ENCODE peak calls at places on chromosome 16, in eight cellular contexts. Z is heart right ventricle; T is right atrium auricular region; P is naive thymus-derived CD4-positive, alpha-beta T cell; S is kidney; H is left ventricle myocardium inferior; A is substantia nigra; D is body of pancreas. Y is an unnamed sample.

GRCh38 chr16:28495795-28496749 is 1.6 kb downstream of the APOBR start:
- DNase-seq in S (no peak), H (no peak), P (no peak), A (no peak), Z (no peak), T (no peak), D (no peak), Y (no peak)

GRCh38 chr16:66651965-66652364 is 44.6 kb downstream of the CMTM4 start:
- DNase-seq in S (no peak), P (no peak), T (no peak), A (no peak), D (no peak), H (no peak), Z (no peak), Y (no peak)

GRCh38 chr16:73142069-73142880 is 94.3 kb upstream of the ZFHX3 start:
- DNase-seq in H (no peak), D (no peak), T (no peak), P (no peak), S (no peak), Z (no peak), A (no peak), Y (no peak)

GRCh38 chr16:66512589-66513404 is 37.1 kb downstream of the TK2 start:
- DNase-seq in H (no peak), S (no peak), A (no peak), D (no peak), Z (no peak), P (no peak), T (no peak), Y (no peak)

GRCh38 chr16:19812986-19813385 is 71.7 kb downstream of the GPRC5B start:
- DNase-seq in P (no peak), D (no peak), A (no peak), S (no peak), Z (no peak), H (no peak), T (no peak), Y (no peak)

GRCh38 chr16:1923299-1924034 is 5.3 kb upstream of the HS3ST6 start:
- DNase-seq in D (no peak), S (no peak), H (no peak), A (no peak), P (no peak), T (no peak), Z (no peak), Y (no peak)

GRCh38 chr16:4945560-4946502 is 8.9 kb upstream of the PPL start:
- DNase-seq in P (no peak), D (peak; percentile 45), H (peak; percentile 52), A (no peak), Z (peak; percentile 33), T (peak; percentile 72), S (peak; percentile 91), Y (no peak)

GRCh38 chr16:23145608-23146007 is 3.6 kb downstream of the USP31 start:
- DNase-seq in A (no peak), H (no peak), Z (no peak), S (no peak), P (no peak), D (no peak), T (no peak), Y (no peak)

GRCh38 chr16:1731603-1732002 is 25.6 kb downstream of the MAPK8IP3 start:
- DNase-seq in S (no peak), T (no peak), Z (no peak), D (no peak), A (no peak), P (no peak), H (no peak), Y (no peak)

GRCh38 chr16:49051626-49052025 is 230.0 kb downstream of the CBLN1 start:
- DNase-seq in H (no peak), P (no peak), T (no peak), S (no peak), Z (no peak), D (no peak), A (no peak), Y (no peak)

GRCh38 chr16:56981729-56982271 is 7.6 kb upstream of the NLRC5 start:
- DNase-seq in H (no peak), Z (no peak), T (no peak), S (peak; percentile 19), A (no peak), P (no peak), D (no peak), Y (no peak)
- H3K27ac ChIP-seq in H (no peak overlapping the region), Z (no peak overlapping the region), T (no peak overlapping the region), S (no peak overlapping the region), A (no peak overlapping the region), P (peak overlapping the region; percentile 46), D (no peak overlapping the region), Y (no peak overlapping the region)

DNA sequence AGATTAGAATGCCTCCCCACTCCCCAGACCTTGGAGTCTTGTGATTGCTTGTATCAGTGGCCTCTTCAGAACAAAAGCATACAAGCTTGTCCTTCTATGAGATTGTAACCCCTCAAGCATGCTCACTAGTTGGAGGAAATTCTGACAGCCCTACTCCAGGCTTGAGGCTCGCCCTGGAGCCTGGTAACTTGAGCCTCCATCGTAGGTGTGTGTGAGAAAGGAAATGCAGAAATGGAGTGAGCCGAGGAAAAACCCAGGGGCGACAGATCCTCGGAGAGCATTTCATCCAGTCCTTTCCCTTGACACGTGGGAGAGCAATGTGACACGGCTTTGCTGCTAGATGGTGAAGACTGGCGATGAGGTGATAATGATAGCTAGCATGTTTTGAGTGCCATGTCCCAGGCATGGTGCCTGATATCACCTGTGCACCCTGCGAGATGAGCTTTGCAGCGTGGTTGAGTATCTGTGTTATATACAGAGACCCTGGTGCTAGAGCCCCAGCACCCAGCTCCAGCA is 31.3 kb downstream of the GNAO1 start:
- DNase-seq in S (no peak), Z (no peak), D (no peak), H (no peak), P (no peak), T (no peak), A (no peak), Y (no peak)
- H3K27ac ChIP-seq in S (no peak overlapping the region), Z (no peak overlapping the region), D (no peak overlapping the region), H (no peak overlapping the region), P (no peak overlapping the region), T (no peak overlapping the region), A (peak overlapping the region; percentile 62), Y (no peak overlapping the region)

DNA sequence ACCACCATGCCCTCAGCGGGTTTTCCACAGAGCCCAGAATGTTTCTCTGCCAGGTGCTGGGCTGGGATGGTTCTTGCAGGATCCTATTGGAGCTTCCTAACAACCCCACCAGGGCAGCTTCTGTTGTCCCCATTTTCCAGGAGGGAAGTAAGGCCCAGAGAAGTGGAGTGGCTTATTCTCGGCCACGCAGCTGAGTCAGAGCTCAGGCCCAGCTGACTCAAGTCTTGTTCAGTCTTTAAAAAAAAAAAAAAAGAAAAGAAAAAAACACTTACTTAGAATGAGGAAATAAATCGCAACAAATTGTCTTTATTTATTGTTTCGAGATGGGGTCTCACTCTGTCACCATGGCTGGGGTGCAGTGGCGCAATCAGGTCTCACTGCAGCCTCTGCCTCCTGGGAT is 413.0 kb downstream of the CPPED1 start:
- DNase-seq in Z (no peak), D (no peak), A (no peak), H (no peak), P (no peak), S (no peak), T (no peak), Y (no peak)
- H3K27ac ChIP-seq in Z (no peak overlapping the region), D (no peak overlapping the region), A (no peak overlapping the region), H (no peak overlapping the region), P (no peak overlapping the region), S (no peak overlapping the region), T (no peak overlapping the region), Y (no peak overlapping the region)

GRCh38 chr16:89844739-89845339 is 16.6 kb downstream of the SPIRE2 start:
- DNase-seq in D (no peak), T (no peak), A (no peak), H (no peak), Z (no peak), P (no peak), S (no peak), Y (no peak)

GRCh38 chr16:89847930-89848297 is 19.6 kb downstream of the SPIRE2 start:
- DNase-seq in D (no peak), Z (no peak), H (peak; percentile 32), A (no peak), P (no peak), S (no peak), T (no peak), Y (no peak)

GRCh38 chr16:89848974-89849373 is 20.7 kb downstream of the SPIRE2 start:
- DNase-seq in T (no peak), A (no peak), D (no peak), H (no peak), P (no peak), S (no peak), Z (no peak), Y (no peak)

GRCh38 chr16:89845417-89845816 is 17.1 kb downstream of the SPIRE2 start:
- DNase-seq in A (no peak), H (no peak), D (no peak), Z (no peak), T (no peak), S (no peak), P (peak; percentile 35), Y (no peak)

GRCh38 chr16:89847056-89847929 is 19.0 kb downstream of the SPIRE2 start:
- DNase-seq in P (no peak), Z (no peak), A (no peak), D (no peak), T (no peak), S (no peak), H (no peak), Y (no peak)
- H3K27ac ChIP-seq in P (no peak overlapping the region), Z (no peak overlapping the region), A (no peak overlapping the region), D (no peak overlapping the region), T (no peak overlapping the region), S (no peak overlapping the region), H (no peak overlapping the region), Y (no peak overlapping the region)

GRCh38 chr16:9124444-9124843 is 33.0 kb downstream of the HAPSTR1 start:
- DNase-seq in A (no peak), D (no peak), T (peak; percentile 36), H (no peak), S (no peak), P (no peak), Z (no peak), Y (no peak)

GRCh38 chr16:9125658-9126492 is 34.4 kb downstream of the HAPSTR1 start:
- DNase-seq in P (no peak), A (no peak), Z (no peak), D (no peak), S (no peak), T (peak; percentile 38), H (no peak), Y (no peak)

GRCh38 chr16:9124908-9125584 is 33.6 kb downstream of the HAPSTR1 start:
- DNase-seq in Z (no peak), S (no peak), D (no peak), T (peak; percentile 48), P (no peak), A (no peak), H (no peak), Y (no peak)

GRCh38 chr16:9128346-9129342 is 37.2 kb downstream of the HAPSTR1 start:
- DNase-seq in Z (no peak), A (no peak), S (no peak), D (no peak), H (no peak), T (peak; percentile 58), P (no peak), Y (no peak)

DNA sequence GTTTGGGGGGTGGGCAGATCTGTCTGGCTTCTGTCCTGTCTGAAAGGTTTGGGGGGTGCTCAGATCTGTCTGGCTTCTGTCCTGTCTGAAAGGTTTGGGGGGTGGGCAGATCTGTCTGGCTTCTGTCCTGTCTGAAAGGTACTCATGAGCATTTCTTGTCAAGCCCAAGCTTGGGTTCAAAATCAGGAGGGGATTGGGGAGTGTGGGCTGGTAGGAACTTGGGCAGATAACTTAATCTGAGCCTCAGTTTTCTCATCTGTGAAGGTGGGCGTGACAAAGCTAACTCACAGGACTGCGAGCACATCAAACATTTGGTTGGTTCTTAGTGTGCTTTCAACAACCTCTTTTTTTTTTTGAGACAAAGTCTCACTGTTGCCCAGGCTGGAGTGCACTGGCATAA is 35.2 kb downstream of the HAPSTR1 start:
- DNase-seq in A (no peak), S (no peak), D (no peak), Z (no peak), P (no peak), T (no peak), H (no peak), Y (no peak)
- H3K27ac ChIP-seq in A (no peak overlapping the region), S (no peak overlapping the region), D (no peak overlapping the region), Z (no peak overlapping the region), P (peak overlapping the region; percentile 48), T (no peak overlapping the region), H (no peak overlapping the region), Y (no peak overlapping the region)